ENCODE peak calls at places on chromosomes 11 and 22, in four cellular contexts. K is fibroblast of mammary gland; Z is CD8-positive, alpha-beta T cell; V is body of pancreas. O is an unnamed sample.

GRCh38 chr11:35529971-35530495 is 4.6 kb upstream of the PAMR1 start:
- DNase-seq in K (peak; percentile 98), V (peak; percentile 53), Z (no peak), O (peak; percentile 93)

GRCh38 chr11:9601041-9601875 is 27.8 kb downstream of the WEE1 start:
- DNase-seq in K (peak; percentile 56), Z (peak; percentile 28), V (peak; percentile 10), O (peak; percentile 35)

GRCh38 chr11:133197425-133197824 is 334.9 kb downstream of the OPCML start:
- DNase-seq in V (no peak), K (no peak), Z (no peak), O (peak; percentile 11)

GRCh38 chr11:65915101-65915820 is 3.6 kb downstream of the C11orf68 start:
- DNase-seq in K (no peak), Z (no peak), V (no peak), O (no peak)

GRCh38 chr11:1589996-1590395 is 4.9 kb upstream of the KRTAP5-1 start:
- DNase-seq in Z (no peak), V (no peak), K (no peak), O (no peak)

GRCh38 chr22:36569999-36570398 is 41.0 kb upstream of the EIF3D start:
- DNase-seq in K (peak; percentile 36), Z (no peak), V (no peak), O (peak; percentile 53)

GRCh38 chr22:27197618-27198017 is 540.2 kb downstream of the MIAT start:
- DNase-seq in V (no peak), K (no peak), Z (no peak), O (no peak)

GRCh38 chr11:9180784-9181183 is 84.4 kb downstream of the DENND5A start:
- DNase-seq in Z (no peak), V (no peak), K (no peak), O (no peak)

GRCh38 chr11:20388096-20389055 is 860 bp downstream of the PRMT3 start:
- DNase-seq in Z (peak; percentile 28), K (peak; percentile 18), V (no peak), O (peak; percentile 21)

GRCh38 chr11:116232364-116232801 is 540.4 kb downstream of the BUD13 start:
- DNase-seq in K (no peak), V (no peak), Z (no peak), O (no peak)

GRCh38 chr11:11155962-11156815 is 196.9 kb downstream of the CSNK2A3 start:
- DNase-seq in K (no peak), Z (peak; percentile 35), V (no peak), O (no peak)

GRCh38 chr11:37841016-37841415 is 1243.0 kb upstream of the RAG2 start:
- DNase-seq in Z (no peak), K (no peak), V (no peak), O (no peak)

GRCh38 chr11:75663808-75664207 is 5.0 kb downstream of the MAP6 start:
- DNase-seq in V (no peak), K (no peak), Z (no peak), O (no peak)

GRCh38 chr11:134098566-134099184 is 29.8 kb downstream of the JAM3 start:
- DNase-seq in V (peak; percentile 8), K (no peak), Z (no peak), O (peak; percentile 20)

GRCh38 chr11:131609317-131609716 is 238.9 kb downstream of the NTM start:
- DNase-seq in Z (no peak), V (no peak), K (peak; percentile 58), O (no peak)

GRCh38 chr11:108403072-108403471 is 64.3 kb downstream of the C11orf65 start:
- DNase-seq in V (no peak), Z (no peak), K (no peak), O (peak; percentile 10)

GRCh38 chr11:76233936-76234703 is 27.8 kb upstream of the WNT11 start:
- DNase-seq in K (peak; percentile 64), Z (no peak), V (peak; percentile 24), O (peak; percentile 28)

GRCh38 chr11:33735426-33736147 is 636 bp downstream of the CD59 start:
- DNase-seq in Z (peak; percentile 21), V (peak; percentile 57), K (no peak), O (peak; percentile 56)

GRCh38 chr11:117876341-117877119 is at the start of gene FXYD6:
- DNase-seq in K (no peak), Z (no peak), V (peak; percentile 28), O (no peak)

GRCh38 chr11:75468534-75469340 is 35.7 kb upstream of the KLHL35 start:
- DNase-seq in K (peak; percentile 90), V (peak; percentile 43), Z (no peak), O (no peak)

GRCh38 chr11:112318193-112318592 is 57.5 kb upstream of the PLET1 start:
- DNase-seq in Z (no peak), V (no peak), K (peak; percentile 94), O (peak; percentile 93)

DNA sequence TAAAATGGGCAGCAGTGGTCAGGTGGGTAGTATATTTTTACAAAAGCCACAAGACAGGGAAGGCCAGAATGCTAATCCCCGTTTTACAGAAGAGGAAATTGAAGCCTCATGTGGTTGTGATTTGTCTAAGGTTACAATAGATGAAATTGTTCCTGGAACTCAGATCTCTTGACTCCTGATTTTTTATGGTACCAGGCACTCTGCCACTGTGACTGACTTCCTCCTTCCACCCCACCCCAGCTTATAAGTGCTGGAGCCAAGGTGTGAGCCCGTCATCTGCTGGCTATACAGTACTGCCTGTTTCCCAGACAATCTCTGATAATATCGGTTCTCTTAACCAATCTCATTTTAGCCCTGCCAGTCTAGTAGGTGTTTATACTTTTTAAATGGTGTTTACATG is 1.9 kb downstream of the SLC5A1 start:
- DNase-seq in V (peak; percentile 19), Z (no peak), K (peak; percentile 7), O (no peak)
- TF ChIP-seq CTCF in V (no peak), Z (no peak), K (no peak), O (no peak)

GRCh38 chr11:110347660-110348059 is 51.2 kb upstream of the RDX start:
- DNase-seq in K (no peak), Z (no peak), V (no peak), O (no peak)
- H3K4me3 ChIP-seq in K (no peak overlapping the region), Z (no peak overlapping the region), V (no peak overlapping the region), O (no peak overlapping the region)

DNA sequence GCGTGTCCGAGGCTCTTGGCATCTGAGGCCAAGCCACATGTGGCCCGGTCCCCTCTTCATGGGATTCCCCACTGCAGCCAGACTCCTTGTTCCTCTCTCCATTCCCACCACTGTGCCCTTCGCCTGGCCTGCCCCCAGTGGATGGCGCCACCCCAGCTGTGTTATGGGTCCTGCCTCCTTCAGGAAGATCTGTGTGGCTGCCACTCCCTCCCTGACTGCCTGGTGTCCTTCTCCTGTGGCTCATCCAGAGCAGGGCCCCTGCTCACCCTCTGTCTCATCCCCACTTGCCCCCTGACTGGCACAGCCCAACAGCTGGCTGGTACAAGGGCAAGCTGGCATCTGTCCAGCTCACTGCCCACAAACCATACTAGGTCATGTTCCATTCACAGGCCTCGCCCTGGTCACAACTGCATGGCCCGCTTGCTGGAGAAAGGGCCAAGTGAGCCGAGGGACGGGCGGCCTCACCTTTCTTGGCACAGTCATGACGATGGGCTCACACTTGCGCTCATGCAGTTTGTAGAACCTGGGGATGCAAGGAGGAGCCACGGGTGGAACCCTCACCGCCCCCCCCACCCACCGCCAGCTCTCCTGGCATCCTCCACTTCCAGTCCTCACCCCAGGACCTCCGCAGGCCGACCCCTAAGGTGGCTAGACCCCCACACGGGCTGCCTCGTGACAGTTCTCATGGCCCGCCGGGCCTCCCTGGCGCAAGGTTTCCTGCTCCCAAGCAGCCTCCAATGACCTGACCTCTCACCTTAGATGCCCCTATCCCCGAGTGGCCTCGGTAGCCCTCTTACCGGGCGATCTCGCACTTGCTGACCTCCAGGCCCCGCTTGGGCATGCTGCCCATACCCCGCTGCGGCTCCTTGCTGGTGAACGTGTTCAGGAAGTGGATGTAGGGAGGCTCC is 2.1 kb upstream of the PTPRCAP start:
- DNase-seq in Z (no peak), K (no peak), V (peak; percentile 33), O (peak; percentile 53)
- TF ChIP-seq CTCF in Z (no peak), K (no peak), V (no peak), O (peak; percentile 34)

GRCh38 chr11:7262672-7263071 is 11.0 kb downstream of the SYT9 start:
- DNase-seq in V (no peak), K (no peak), Z (no peak), O (no peak)
- H3K4me3 ChIP-seq in V (no peak overlapping the region), K (no peak overlapping the region), Z (no peak overlapping the region), O (no peak overlapping the region)

GRCh38 chr11:82731691-82732277 is 1.9 kb downstream of the FAM181B start:
- DNase-seq in Z (no peak), K (no peak), V (no peak), O (no peak)
- TF ChIP-seq CTCF in Z (no peak), K (no peak), V (no peak), O (no peak)

GRCh38 chr11:119319136-119319701 is 2.3 kb upstream of the MCAM start:
- DNase-seq in Z (no peak), V (no peak), K (no peak), O (no peak)

GRCh38 chr11:119316017-119316728 is 757 bp downstream of the MCAM start:
- DNase-seq in K (no peak), V (peak; percentile 69), Z (no peak), O (peak; percentile 39)

GRCh38 chr11:119318240-119319135 is 1.6 kb upstream of the MCAM start:
- DNase-seq in V (no peak), K (peak; percentile 54), Z (no peak), O (peak; percentile 86)

GRCh38 chr11:119316729-119317591 is at the start of gene MCAM:
- DNase-seq in V (peak; percentile 41), K (no peak), Z (no peak), O (peak; percentile 45)

GRCh38 chr11:119317592-119318239 is 786 bp upstream of the MCAM start:
- DNase-seq in V (no peak), K (no peak), Z (no peak), O (peak; percentile 77)
- H3K4me3 ChIP-seq in V (no peak overlapping the region), K (no peak overlapping the region), Z (no peak overlapping the region), O (peak overlapping the region; percentile 24)

DNA sequence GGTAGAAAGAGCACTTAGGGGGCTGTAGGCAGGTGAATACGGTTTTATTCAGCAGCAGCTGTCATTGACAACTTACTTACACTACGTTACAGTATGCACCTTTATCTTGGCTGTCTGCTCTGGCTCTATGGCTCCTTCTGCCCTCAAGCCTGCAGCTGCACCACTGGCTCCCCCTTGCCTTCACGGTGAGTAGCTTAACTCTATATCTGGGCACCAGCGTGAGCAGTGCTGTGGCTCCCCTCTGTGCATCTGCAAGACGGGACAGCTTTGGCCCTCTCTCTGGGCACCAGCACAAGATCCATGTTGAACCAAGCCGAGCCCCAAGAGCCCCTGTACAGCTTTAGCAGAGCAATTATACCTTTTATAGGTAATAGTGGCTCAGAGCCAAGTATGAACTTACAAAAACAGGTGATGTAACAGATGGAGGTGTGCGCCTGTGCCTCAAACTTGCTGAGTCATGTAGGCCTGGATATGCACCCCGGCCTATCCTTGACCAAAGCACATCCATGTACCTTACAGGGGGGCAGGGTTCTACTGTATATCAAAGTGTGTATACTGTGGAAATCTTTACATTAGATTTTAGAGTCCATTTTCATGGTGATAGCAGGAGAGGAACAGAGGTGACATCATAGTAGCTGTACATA is 96.9 kb upstream of the CTSC start:
- DNase-seq in V (no peak), Z (no peak), K (no peak), O (peak; percentile 77)
- TF ChIP-seq CTCF in V (no peak), Z (no peak), K (no peak), O (no peak)

O was measured in epithelial cell of esophagus.